ENCODE peak calls at places on chromosomes 13 and 19, in four cellular contexts. One of them, this sample, is unnamed.

GRCh38 chr19:17847538-17848366 is at the start of gene JAK3:
- DNase-seq in tibial nerve: no peak
- DNase-seq in H7: peak; percentile 99
- DNase-seq in AG10803: peak; percentile 67
- DNase-seq in this sample: no peak

GRCh38 chr19:41882568-41883462 is at the start of gene ARHGEF1:
- DNase-seq in H7: peak; percentile 94
- DNase-seq in tibial nerve: no peak
- DNase-seq in AG10803: peak; percentile 27
- DNase-seq in this sample: no peak

GRCh38 chr19:43562698-43563241 is 12.6 kb downstream of the XRCC1 start:
- DNase-seq in tibial nerve: peak; percentile 64
- DNase-seq in H7: no peak
- DNase-seq in AG10803: peak; percentile 94
- DNase-seq in this sample: no peak

GRCh38 chr13:34942732-34943674 is 933 bp downstream of the NBEA start:
- DNase-seq in tibial nerve: no peak
- DNase-seq in AG10803: no peak
- DNase-seq in H7: peak; percentile 65
- DNase-seq in this sample: no peak

GRCh38 chr19:48967346-48968178 is 2.5 kb downstream of the FTL start:
- DNase-seq in AG10803: peak; percentile 71
- DNase-seq in H7: peak; percentile 34
- DNase-seq in tibial nerve: peak; percentile 57
- DNase-seq in this sample: no peak

GRCh38 chr13:40565282-40566148 is 100.9 kb downstream of the FOXO1 start:
- DNase-seq in AG10803: no peak
- DNase-seq in tibial nerve: no peak
- DNase-seq in H7: no peak
- DNase-seq in this sample: no peak

GRCh38 chr19:2923510-2923909 is 21.3 kb downstream of the ZNF77 start:
- DNase-seq in tibial nerve: no peak
- DNase-seq in H7: no peak
- DNase-seq in AG10803: peak; percentile 99
- DNase-seq in this sample: no peak

GRCh38 chr19:40813182-40813581 is 14.2 kb downstream of the EGLN2 start:
- DNase-seq in tibial nerve: no peak
- DNase-seq in H7: no peak
- DNase-seq in AG10803: no peak
- DNase-seq in this sample: no peak

GRCh38 chr19:7132054-7132453 is 62.6 kb downstream of the ZNF557 start:
- DNase-seq in AG10803: no peak
- DNase-seq in H7: no peak
- DNase-seq in tibial nerve: no peak
- DNase-seq in this sample: no peak

GRCh38 chr19:41427647-41428480 is 690 bp upstream of the B3GNT8 start:
- DNase-seq in tibial nerve: peak; percentile 20
- DNase-seq in AG10803: peak; percentile 15
- DNase-seq in H7: peak; percentile 84
- DNase-seq in this sample: no peak

DNA sequence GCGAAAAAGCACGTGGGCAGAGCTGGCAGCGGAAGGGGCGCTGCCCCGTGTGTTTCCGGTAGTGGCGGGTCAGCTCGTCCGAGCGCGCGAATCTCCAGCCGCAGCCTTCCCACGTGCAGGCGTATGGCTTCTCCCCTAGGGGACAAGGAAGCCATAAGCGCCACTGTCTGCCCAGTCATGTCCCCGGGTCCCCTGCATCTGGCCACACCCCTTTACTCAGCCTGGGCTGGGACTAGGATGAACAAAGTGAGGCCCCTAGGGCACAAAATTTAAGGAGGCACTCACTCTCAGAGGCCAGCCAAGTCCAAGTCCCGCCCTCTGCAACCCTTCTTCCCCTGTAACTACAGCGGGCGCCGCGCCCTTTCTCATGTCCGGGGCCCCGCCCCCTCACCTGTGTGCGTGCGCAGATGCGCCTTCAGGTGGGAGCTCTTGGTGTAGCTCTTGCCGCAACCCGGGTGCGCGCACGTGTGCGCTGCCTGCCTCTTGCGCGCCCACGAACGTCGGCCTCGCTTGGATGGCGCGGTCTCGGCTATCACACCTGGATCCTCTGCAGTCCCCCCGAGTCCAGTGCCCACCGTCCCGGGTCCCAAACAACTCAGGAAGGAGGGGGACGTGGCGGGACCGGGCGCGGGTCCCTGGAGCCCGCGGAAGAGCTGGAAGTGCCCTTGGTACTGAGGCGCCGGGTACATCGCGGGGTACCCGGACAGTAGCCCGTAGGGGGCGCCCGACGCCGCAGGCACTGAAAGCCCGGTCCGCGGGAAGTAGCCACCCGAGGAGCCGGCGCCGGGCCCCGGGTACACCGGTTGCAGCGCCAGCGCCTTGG is 1.9 kb downstream of the KLF1 start:
- DNase-seq in tibial nerve: no peak
- DNase-seq in AG10803: peak; percentile 36
- DNase-seq in H7: peak; percentile 99
- DNase-seq in this sample: peak; percentile 38
- H3K4me3 ChIP-seq in tibial nerve: no peak overlapping the region
- H3K4me3 ChIP-seq in AG10803: peak overlapping the region; percentile 30
- H3K4me3 ChIP-seq in H7: peak overlapping the region; percentile 63
- H3K4me3 ChIP-seq in this sample: peak overlapping the region; percentile 52

GRCh38 chr13:24083722-24084421 is 76.6 kb upstream of the SPATA13 start:
- DNase-seq in tibial nerve: no peak
- DNase-seq in H7: no peak
- DNase-seq in AG10803: no peak
- DNase-seq in this sample: no peak
- H3K4me3 ChIP-seq in tibial nerve: no peak overlapping the region
- H3K4me3 ChIP-seq in H7: no peak overlapping the region
- H3K4me3 ChIP-seq in AG10803: no peak overlapping the region
- H3K4me3 ChIP-seq in this sample: no peak overlapping the region

GRCh38 chr13:22735381-22735995 is 445.3 kb upstream of the SGCG start:
- DNase-seq in AG10803: no peak
- DNase-seq in H7: peak; percentile 33
- DNase-seq in tibial nerve: no peak
- DNase-seq in this sample: no peak

GRCh38 chr13:22738357-22738756 is 442.4 kb upstream of the SGCG start:
- DNase-seq in AG10803: no peak
- DNase-seq in H7: no peak
- DNase-seq in tibial nerve: no peak
- DNase-seq in this sample: no peak

GRCh38 chr13:22740264-22740663 is 440.5 kb upstream of the SGCG start:
- DNase-seq in tibial nerve: no peak
- DNase-seq in AG10803: no peak
- DNase-seq in H7: no peak
- DNase-seq in this sample: no peak

GRCh38 chr13:22736084-22736767 is 444.6 kb upstream of the SGCG start:
- DNase-seq in tibial nerve: no peak
- DNase-seq in H7: peak; percentile 19
- DNase-seq in AG10803: no peak
- DNase-seq in this sample: no peak

DNA sequence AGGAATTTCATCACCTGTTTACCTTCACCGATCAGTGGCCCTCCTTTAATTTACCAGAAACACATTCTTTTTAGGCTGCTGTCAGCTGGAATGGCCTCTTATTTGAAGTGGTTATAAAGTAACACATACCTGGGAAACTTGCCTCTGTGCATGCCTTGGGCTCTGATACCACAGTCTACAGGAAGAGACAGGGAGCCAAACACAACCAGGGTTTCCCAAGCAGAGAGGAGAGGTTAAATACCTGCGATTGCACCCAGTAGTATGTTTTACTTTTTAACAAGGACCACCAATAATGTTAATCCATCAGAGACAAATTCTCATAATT is 444.0 kb upstream of the SGCG start:
- DNase-seq in H7: no peak
- DNase-seq in tibial nerve: no peak
- DNase-seq in AG10803: no peak
- DNase-seq in this sample: no peak
- H3K4me3 ChIP-seq in H7: no peak overlapping the region
- H3K4me3 ChIP-seq in tibial nerve: no peak overlapping the region
- H3K4me3 ChIP-seq in AG10803: no peak overlapping the region
- H3K4me3 ChIP-seq in this sample: no peak overlapping the region

DNA sequence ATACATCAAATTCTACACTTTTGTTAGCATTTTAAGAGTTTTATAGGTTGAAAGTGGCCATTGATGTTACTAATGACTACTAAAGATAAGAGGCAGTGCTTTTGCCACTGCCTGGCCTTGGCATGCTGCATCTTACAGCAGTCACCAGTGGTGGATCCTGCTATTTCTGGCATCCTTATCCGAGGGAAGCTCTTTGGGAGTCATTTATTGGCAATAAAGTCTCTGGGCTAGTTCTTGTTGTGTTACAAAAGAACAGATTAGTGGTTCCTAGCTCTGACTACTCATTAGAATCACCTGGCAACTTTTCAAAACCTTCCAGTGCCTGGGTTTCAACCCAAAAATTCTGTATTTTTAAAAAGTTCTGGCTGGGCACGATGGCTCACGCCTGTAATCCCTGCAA is 94.5 kb downstream of the ZMYM2 start:
- DNase-seq in AG10803: peak; percentile 8
- DNase-seq in tibial nerve: no peak
- DNase-seq in H7: no peak
- DNase-seq in this sample: no peak
- H3K4me3 ChIP-seq in AG10803: no peak overlapping the region
- H3K4me3 ChIP-seq in tibial nerve: no peak overlapping the region
- H3K4me3 ChIP-seq in H7: no peak overlapping the region
- H3K4me3 ChIP-seq in this sample: no peak overlapping the region

DNA sequence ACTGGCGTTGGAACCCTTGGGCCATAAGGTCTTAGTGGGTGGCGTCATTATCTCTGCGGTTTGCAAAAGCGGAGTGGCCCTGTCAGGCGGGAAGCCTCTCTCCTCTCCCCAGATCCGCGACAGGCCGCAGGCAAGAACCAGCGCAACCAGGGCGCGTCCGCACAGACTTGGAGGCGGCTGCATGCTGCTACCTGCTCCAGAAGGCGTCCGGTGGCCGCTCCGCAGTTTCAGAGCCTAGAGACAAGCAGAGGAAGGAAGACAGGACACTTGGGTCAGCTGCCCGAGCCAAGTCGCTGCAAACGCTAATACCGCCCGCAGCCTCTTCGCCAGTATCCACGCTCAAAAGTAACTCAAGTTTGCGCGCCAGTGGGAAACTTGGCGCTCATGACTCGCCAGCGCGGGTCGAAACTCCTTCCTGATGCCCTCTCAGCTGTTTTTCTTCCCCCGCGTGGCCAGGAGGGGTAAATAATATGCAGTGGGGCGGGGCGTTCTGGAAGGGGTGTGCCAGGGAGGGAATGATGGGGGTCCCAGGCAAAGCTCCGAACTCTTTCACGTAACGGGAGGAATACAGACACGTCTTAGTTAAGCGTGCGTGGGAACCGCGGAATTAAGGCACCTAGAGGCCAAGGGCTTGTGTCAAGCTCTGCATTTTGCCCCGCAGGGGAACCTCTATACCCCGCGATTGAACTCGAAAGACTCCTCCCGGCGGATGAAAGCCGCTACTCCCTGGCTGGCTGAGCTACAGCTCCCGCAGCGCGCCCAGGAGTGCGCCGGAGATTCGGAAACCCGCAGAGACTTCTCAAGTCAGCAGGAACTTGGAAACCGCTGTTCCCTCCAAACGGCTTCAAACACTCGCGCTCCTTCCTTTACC is at the start of gene EDNRB:
- DNase-seq in H7: peak; percentile 77
- DNase-seq in AG10803: peak; percentile 11
- DNase-seq in tibial nerve: peak; percentile 43
- DNase-seq in this sample: no peak
- H3K4me3 ChIP-seq in H7: peak within 1 kb of the TSS; percentile 60
- H3K4me3 ChIP-seq in AG10803: peak within 1 kb of the TSS; percentile 57
- H3K4me3 ChIP-seq in tibial nerve: peak within 1 kb of the TSS; percentile 87
- H3K4me3 ChIP-seq in this sample: peak within 1 kb of the TSS; percentile 54

DNA sequence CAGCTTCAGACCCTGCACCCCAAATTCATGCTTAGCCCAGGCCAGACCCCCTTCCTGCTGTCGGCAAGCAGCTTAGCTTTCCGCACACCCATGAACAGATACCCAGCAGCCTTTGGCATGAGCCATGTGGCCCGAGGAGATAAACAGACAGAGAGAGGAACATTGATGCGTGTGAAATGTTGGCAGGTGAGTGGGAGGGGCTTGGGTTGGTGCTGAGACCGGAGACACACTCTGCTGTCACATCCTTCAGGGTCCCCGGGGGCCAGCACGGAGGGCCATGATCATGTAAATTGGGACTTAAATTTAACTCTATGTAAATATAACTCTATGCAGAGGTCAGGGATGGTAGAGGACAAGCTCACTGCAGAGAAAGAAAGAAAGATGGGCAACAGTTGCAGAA is 1.5 kb downstream of the CD22 start:
- DNase-seq in tibial nerve: no peak
- DNase-seq in AG10803: no peak
- DNase-seq in H7: no peak
- DNase-seq in this sample: peak; percentile 45
- H3K4me3 ChIP-seq in tibial nerve: no peak overlapping the region
- H3K4me3 ChIP-seq in AG10803: no peak overlapping the region
- H3K4me3 ChIP-seq in H7: no peak overlapping the region
- H3K4me3 ChIP-seq in this sample: no peak overlapping the region

GRCh38 chr19:57190301-57190700 is 999 bp upstream of the ZNF264 start:
- DNase-seq in tibial nerve: no peak
- DNase-seq in AG10803: no peak
- DNase-seq in H7: no peak
- DNase-seq in this sample: no peak
- H3K4me3 ChIP-seq in tibial nerve: no peak overlapping the region
- H3K4me3 ChIP-seq in AG10803: no peak overlapping the region
- H3K4me3 ChIP-seq in H7: no peak overlapping the region
- H3K4me3 ChIP-seq in this sample: no peak overlapping the region